ENCODE peak calls at places on chromosomes 2 and 18, in five cellular contexts. R is cardiac fibroblast; D is NCI-H1436; Z is D721Med; L is stimulated activated CD4-positive, alpha-beta T cell treated with anti-CD3 and anti-CD28 coated beads, Interleukin-15, amount 100 ng/mL, for 1 hour. F is an unnamed sample.
A peak's percentile ranks its signal among the peaks of the same experiment; 100 is the strongest.

GRCh38 chr2:122960727-122961641 is 1064.1 kb upstream of the CNTNAP5 start:
- DNase-seq in L (no peak), R (peak; percentile 91), Z (no peak), D (peak; percentile 88), F (peak; percentile 97)

GRCh38 chr18:3966246-3966984 is 488.7 kb downstream of the DLGAP1 start:
- DNase-seq in D (no peak), R (no peak), Z (no peak), L (no peak), F (peak; percentile 88)

GRCh38 chr2:105262662-105263091 is 21.1 kb downstream of the GPR45 start:
- DNase-seq in D (no peak), L (no peak), Z (no peak), R (no peak), F (no peak)

GRCh38 chr2:142426064-142426463 is 295.2 kb upstream of the LRP1B start:
- DNase-seq in R (no peak), Z (no peak), D (no peak), L (no peak), F (no peak)

GRCh38 chr18:79944126-79944731 is 7.2 kb downstream of the SLC66A2 start:
- DNase-seq in Z (no peak), D (no peak), L (no peak), R (peak; percentile 56), F (no peak)

GRCh38 chr18:22166070-22166972 is 3.1 kb upstream of the GATA6 start:
- DNase-seq in Z (no peak), R (peak; percentile 73), L (no peak), D (no peak), F (peak; percentile 47)

GRCh38 chr2:165793161-165793778 is 777 bp downstream of the GALNT3 start:
- DNase-seq in Z (no peak), D (no peak), R (no peak), L (no peak), F (peak; percentile 79)

GRCh38 chr2:31231571-31232287 is 2.2 kb upstream of the EHD3 start:
- DNase-seq in D (no peak), Z (no peak), R (no peak), L (no peak), F (no peak)

GRCh38 chr2:109063326-109063670 is 65.7 kb upstream of the SH3RF3 start:
- DNase-seq in L (no peak), D (no peak), Z (no peak), R (no peak), F (peak; percentile 78)

GRCh38 chr2:9884436-9884835 is 41.2 kb downstream of the TAF1B start:
- DNase-seq in R (no peak), L (no peak), D (no peak), Z (no peak), F (no peak)

GRCh38 chr2:232353660-232354059 is 24.9 kb upstream of the ALPP start:
- DNase-seq in L (no peak), Z (no peak), D (no peak), R (no peak), F (no peak)

F was measured in DMS53.